ENCODE peak calls at places on chromosomes 13 and 19, in four cellular contexts. A is H1, D is T47D, I is K562. O is an unnamed sample.

GRCh38 chr13:63285426-63285825 is 1869.8 kb upstream of the PCDH20 start:
- DNase-seq in D (no peak), I (no peak), A (no peak), O (no peak)

GRCh38 chr19:16382775-16383543 is 58.3 kb downstream of the KLF2 start:
- DNase-seq in I (peak), A (peak), D (peak), O (peak)

GRCh38 chr13:100673831-100674362 is 698 bp downstream of the TMTC4 start:
- DNase-seq in D (peak), A (no peak), I (peak), O (peak)

GRCh38 chr19:36169084-36169760 is 17.0 kb upstream of the COX7A1 start:
- DNase-seq in I (no peak), D (no peak), A (no peak), O (no peak)

GRCh38 chr13:51360489-51360888 is 21.0 kb downstream of the SERPINE3 start:
- DNase-seq in D (no peak), A (no peak), I (no peak), O (no peak)

GRCh38 chr19:7994114-7994513 is 11.3 kb downstream of the ELAVL1 start:
- DNase-seq in A (no peak), D (no peak), I (no peak), O (no peak)

GRCh38 chr19:18590273-18591272 is 2.0 kb downstream of the REX1BD start:
- DNase-seq in I (peak), A (peak), D (no peak), O (peak)

GRCh38 chr19:12881172-12881808 is at the start of gene DNASE2:
- DNase-seq in D (peak), A (peak), I (peak), O (peak)

GRCh38 chr13:49454388-49455015 is 10.4 kb downstream of the SETDB2 start:
- DNase-seq in D (no peak), I (no peak), A (no peak), O (no peak)

GRCh38 chr19:38545596-38545995 is 72.2 kb downstream of the MAP4K1 start:
- DNase-seq in A (no peak), D (no peak), I (no peak), O (no peak)

GRCh38 chr13:94433055-94433947 is 46.2 kb downstream of the DCT start:
- DNase-seq in D (no peak), I (peak), A (peak), O (peak)

GRCh38 chr19:1961545-1961878 is 20.5 kb downstream of the CSNK1G2 start:
- DNase-seq in A (no peak), I (no peak), D (no peak), O (no peak)

GRCh38 chr19:10523135-10523636 is 5.9 kb upstream of the S1PR5 start:
- DNase-seq in A (no peak), D (no peak), I (no peak), O (no peak)

GRCh38 chr19:52566588-52566987 is 3.5 kb upstream of the ZNF701 start:
- DNase-seq in I (peak), D (peak), A (no peak), O (no peak)

GRCh38 chr19:869245-870177 is 10.0 kb downstream of the CFD start:
- DNase-seq in A (no peak), I (no peak), D (no peak), O (no peak)

GRCh38 chr13:113545455-113545930 is 39.1 kb upstream of the TFDP1 start:
- DNase-seq in A (no peak), I (no peak), D (peak), O (no peak)

GRCh38 chr19:56015756-56016155 is 29.2 kb downstream of the NLRP5 start:
- DNase-seq in I (peak), A (no peak), D (peak), O (peak)

GRCh38 chr19:7258042-7258839 is 36.0 kb downstream of the INSR start:
- DNase-seq in A (no peak), D (no peak), I (no peak), O (no peak)

GRCh38 chr19:52535831-52536800 is 8.6 kb downstream of the ZNF808 start:
- DNase-seq in I (no peak), A (peak), D (no peak), O (no peak)

GRCh38 chr13:92833071-92833470 is 393.5 kb upstream of the GPC6 start:
- DNase-seq in D (no peak), I (no peak), A (no peak), O (no peak)

GRCh38 chr13:67273001-67273400 is 42.9 kb upstream of the PCDH9 start:
- DNase-seq in A (no peak), I (no peak), D (no peak), O (no peak)
- TF ChIP-seq JUND in A (no peak), I (no peak), D (no peak), O (no peak)

GRCh38 chr19:33905937-33906577 is 109.4 kb downstream of the KCTD15 start:
- DNase-seq in I (peak), A (peak), D (peak), O (no peak)
- TF ChIP-seq JUND in I (no peak), A (no peak), D (no peak), O (no peak)

GRCh38 chr13:102214956-102215355 is 186.9 kb downstream of the FGF14 start:
- DNase-seq in D (no peak), A (no peak), I (no peak), O (no peak)
- TF ChIP-seq JUND in D (no peak), A (no peak), I (no peak), O (no peak)

GRCh38 chr13:20848944-20849343 is 53.6 kb downstream of the XPO4 start:
- DNase-seq in A (no peak), I (no peak), D (no peak), O (no peak)
- TF ChIP-seq JUND in A (no peak), I (no peak), D (no peak), O (no peak)

DNA sequence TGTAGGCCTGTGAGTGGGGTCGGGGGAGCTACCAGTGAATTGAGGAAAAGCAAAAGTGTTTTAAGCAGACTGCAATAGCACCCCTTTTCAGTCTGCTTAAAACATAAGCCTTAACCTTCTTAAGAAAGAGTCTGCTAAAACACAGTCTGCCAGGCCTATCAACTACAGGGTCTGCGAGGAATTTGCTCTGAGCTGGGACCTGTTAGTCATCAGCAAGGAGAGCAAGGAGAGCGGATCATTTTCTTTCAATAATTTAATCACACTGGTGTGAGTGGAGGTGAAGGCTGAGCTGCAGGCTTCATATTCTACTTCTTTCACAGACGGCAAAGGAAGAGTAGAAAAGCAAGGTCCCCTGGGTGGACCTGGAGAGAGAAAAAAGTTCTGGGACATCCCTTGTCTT is 342.7 kb downstream of the ENOX1 start:
- DNase-seq in A (no peak), I (no peak), D (no peak), O (no peak)
- TF ChIP-seq JUND in A (no peak), I (no peak), D (no peak), O (no peak)

DNA sequence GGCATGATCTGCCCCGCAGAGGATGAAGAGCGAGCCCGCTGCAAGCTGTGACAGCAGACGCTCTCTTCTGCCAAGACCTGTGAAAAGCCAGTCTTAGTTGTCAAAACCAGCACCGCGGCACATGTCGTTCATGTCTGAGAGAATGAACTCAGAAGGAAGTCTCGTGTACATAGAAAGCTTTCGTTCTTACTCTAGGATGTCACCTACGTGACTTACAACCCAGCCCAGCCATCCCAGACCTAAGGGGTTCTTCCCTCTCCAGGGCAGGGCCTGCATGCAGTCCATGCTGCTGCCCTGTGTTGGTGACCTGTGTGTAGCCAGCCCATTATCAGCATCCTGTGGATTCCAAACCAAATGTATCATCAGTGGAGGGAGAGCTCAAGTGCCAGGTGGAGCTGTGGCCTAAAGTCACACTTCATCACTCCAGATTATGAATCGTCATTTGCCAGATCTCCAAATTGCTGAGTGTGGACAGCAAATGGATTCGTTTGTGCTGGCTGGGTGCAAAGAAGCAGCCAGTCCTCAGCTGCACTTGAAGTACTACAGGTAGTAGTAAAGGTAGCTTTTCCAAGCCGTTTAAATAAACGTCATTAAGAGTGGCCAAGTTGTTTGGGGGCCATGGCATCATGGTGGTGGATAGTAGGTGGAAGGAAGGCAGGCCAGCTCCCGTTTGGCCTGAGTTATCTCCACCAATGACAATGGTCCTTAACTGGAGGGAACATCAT is 73.9 kb upstream of the GPR183 start:
- DNase-seq in A (peak), D (no peak), I (no peak), O (no peak)
- TF ChIP-seq JUND in A (no peak), D (no peak), I (no peak), O (no peak)